ENCODE peak calls at places on chromosomes 13 and 19, in six cellular contexts. One of them, this sample, is unnamed.

GRCh38 chr13:33615436-33615835 is 202.5 kb upstream of the RFC3 start:
- DNase-seq in mucosa of gallbladder: no peak
- DNase-seq in fibroblast of the aortic adventitia: no peak
- DNase-seq in EH: no peak
- DNase-seq in T-helper 2 cell treated with Interferon-gamma antibody and Interleukin-4, amounts not matched to agents 5 μg/mL and 100 μg/mL, for 36 hours: no peak
- DNase-seq in ELF-1: no peak
- DNase-seq in this sample: no peak

GRCh38 chr19:31356587-31357314 is 7.5 kb upstream of the TSHZ3 start:
- DNase-seq in mucosa of gallbladder: no peak
- DNase-seq in fibroblast of the aortic adventitia: no peak
- DNase-seq in EH: no peak
- DNase-seq in T-helper 2 cell treated with Interferon-gamma antibody and Interleukin-4, amounts not matched to agents 5 μg/mL and 100 μg/mL, for 36 hours: peak; percentile 59
- DNase-seq in ELF-1: peak; percentile 71
- DNase-seq in this sample: no peak

GRCh38 chr19:6521718-6522646 is 8.8 kb upstream of the TNFSF9 start:
- DNase-seq in mucosa of gallbladder: no peak
- DNase-seq in fibroblast of the aortic adventitia: peak; percentile 15
- DNase-seq in EH: peak; percentile 11
- DNase-seq in T-helper 2 cell treated with Interferon-gamma antibody and Interleukin-4, amounts not matched to agents 5 μg/mL and 100 μg/mL, for 36 hours: peak; percentile 29
- DNase-seq in ELF-1: peak; percentile 27
- DNase-seq in this sample: no peak

GRCh38 chr13:27406178-27406939 is 18.1 kb upstream of the GTF3A start:
- DNase-seq in mucosa of gallbladder: no peak
- DNase-seq in fibroblast of the aortic adventitia: peak; percentile 62
- DNase-seq in EH: peak; percentile 53
- DNase-seq in T-helper 2 cell treated with Interferon-gamma antibody and Interleukin-4, amounts not matched to agents 5 μg/mL and 100 μg/mL, for 36 hours: peak; percentile 34
- DNase-seq in ELF-1: no peak
- DNase-seq in this sample: peak; percentile 54

GRCh38 chr19:2253106-2254051 is 2.8 kb downstream of the JSRP1 start:
- DNase-seq in mucosa of gallbladder: no peak
- DNase-seq in fibroblast of the aortic adventitia: no peak
- DNase-seq in EH: no peak
- DNase-seq in T-helper 2 cell treated with Interferon-gamma antibody and Interleukin-4, amounts not matched to agents 5 μg/mL and 100 μg/mL, for 36 hours: no peak
- DNase-seq in ELF-1: peak; percentile 29
- DNase-seq in this sample: no peak

GRCh38 chr13:113537909-113538688 is 46.5 kb upstream of the TFDP1 start:
- DNase-seq in mucosa of gallbladder: no peak
- DNase-seq in fibroblast of the aortic adventitia: no peak
- DNase-seq in EH: no peak
- DNase-seq in T-helper 2 cell treated with Interferon-gamma antibody and Interleukin-4, amounts not matched to agents 5 μg/mL and 100 μg/mL, for 36 hours: no peak
- DNase-seq in ELF-1: no peak
- DNase-seq in this sample: no peak

GRCh38 chr13:70579941-70580340 is 471.7 kb upstream of the KLHL1 start:
- DNase-seq in mucosa of gallbladder: no peak
- DNase-seq in fibroblast of the aortic adventitia: no peak
- DNase-seq in EH: no peak
- DNase-seq in T-helper 2 cell treated with Interferon-gamma antibody and Interleukin-4, amounts not matched to agents 5 μg/mL and 100 μg/mL, for 36 hours: no peak
- DNase-seq in ELF-1: no peak
- DNase-seq in this sample: no peak

GRCh38 chr13:106917024-106917491 is 349.1 kb upstream of the ARGLU1 start:
- DNase-seq in mucosa of gallbladder: no peak
- DNase-seq in fibroblast of the aortic adventitia: no peak
- DNase-seq in EH: no peak
- DNase-seq in T-helper 2 cell treated with Interferon-gamma antibody and Interleukin-4, amounts not matched to agents 5 μg/mL and 100 μg/mL, for 36 hours: no peak
- DNase-seq in ELF-1: peak; percentile 48
- DNase-seq in this sample: peak; percentile 5

GRCh38 chr19:4539697-4540581 is at the start of gene LRG1:
- DNase-seq in mucosa of gallbladder: peak; percentile 71
- DNase-seq in fibroblast of the aortic adventitia: no peak
- DNase-seq in EH: no peak
- DNase-seq in T-helper 2 cell treated with Interferon-gamma antibody and Interleukin-4, amounts not matched to agents 5 μg/mL and 100 μg/mL, for 36 hours: no peak
- DNase-seq in ELF-1: no peak
- DNase-seq in this sample: no peak

GRCh38 chr13:78121459-78122348 is 203.1 kb upstream of the EDNRB start:
- DNase-seq in mucosa of gallbladder: peak; percentile 55
- DNase-seq in fibroblast of the aortic adventitia: peak; percentile 89
- DNase-seq in EH: peak; percentile 66
- DNase-seq in T-helper 2 cell treated with Interferon-gamma antibody and Interleukin-4, amounts not matched to agents 5 μg/mL and 100 μg/mL, for 36 hours: peak; percentile 10
- DNase-seq in ELF-1: peak; percentile 35
- DNase-seq in this sample: peak; percentile 69

GRCh38 chr19:8569066-8569761 is 8.0 kb downstream of the MYO1F start:
- DNase-seq in mucosa of gallbladder: peak; percentile 52
- DNase-seq in fibroblast of the aortic adventitia: peak; percentile 75
- DNase-seq in EH: peak; percentile 95
- DNase-seq in T-helper 2 cell treated with Interferon-gamma antibody and Interleukin-4, amounts not matched to agents 5 μg/mL and 100 μg/mL, for 36 hours: peak; percentile 82
- DNase-seq in ELF-1: no peak
- DNase-seq in this sample: peak; percentile 97

GRCh38 chr13:26132756-26133155 is 80.9 kb upstream of the SHISA2 start:
- DNase-seq in mucosa of gallbladder: no peak
- DNase-seq in fibroblast of the aortic adventitia: peak; percentile 29
- DNase-seq in EH: peak; percentile 5
- DNase-seq in T-helper 2 cell treated with Interferon-gamma antibody and Interleukin-4, amounts not matched to agents 5 μg/mL and 100 μg/mL, for 36 hours: no peak
- DNase-seq in ELF-1: peak; percentile 5
- DNase-seq in this sample: peak; percentile 6

GRCh38 chr13:50127017-50127725 is 111.9 kb downstream of the KCNRG start:
- DNase-seq in mucosa of gallbladder: peak; percentile 18
- DNase-seq in fibroblast of the aortic adventitia: peak; percentile 70
- DNase-seq in EH: no peak
- DNase-seq in T-helper 2 cell treated with Interferon-gamma antibody and Interleukin-4, amounts not matched to agents 5 μg/mL and 100 μg/mL, for 36 hours: peak; percentile 28
- DNase-seq in ELF-1: peak; percentile 64
- DNase-seq in this sample: peak; percentile 25

GRCh38 chr13:91714726-91715334 is 316.4 kb downstream of the GPC5 start:
- DNase-seq in mucosa of gallbladder: no peak
- DNase-seq in fibroblast of the aortic adventitia: no peak
- DNase-seq in EH: no peak
- DNase-seq in T-helper 2 cell treated with Interferon-gamma antibody and Interleukin-4, amounts not matched to agents 5 μg/mL and 100 μg/mL, for 36 hours: no peak
- DNase-seq in ELF-1: no peak
- DNase-seq in this sample: no peak

GRCh38 chr13:106109391-106109791 is 426.1 kb downstream of the EFNB2 start:
- DNase-seq in mucosa of gallbladder: no peak
- DNase-seq in fibroblast of the aortic adventitia: peak; percentile 39
- DNase-seq in EH: peak; percentile 96
- DNase-seq in T-helper 2 cell treated with Interferon-gamma antibody and Interleukin-4, amounts not matched to agents 5 μg/mL and 100 μg/mL, for 36 hours: no peak
- DNase-seq in ELF-1: no peak
- DNase-seq in this sample: peak; percentile 92

GRCh38 chr13:60655268-60655667 is 258.2 kb downstream of the TDRD3 start:
- DNase-seq in mucosa of gallbladder: no peak
- DNase-seq in fibroblast of the aortic adventitia: no peak
- DNase-seq in EH: no peak
- DNase-seq in T-helper 2 cell treated with Interferon-gamma antibody and Interleukin-4, amounts not matched to agents 5 μg/mL and 100 μg/mL, for 36 hours: no peak
- DNase-seq in ELF-1: no peak
- DNase-seq in this sample: no peak

GRCh38 chr13:90640976-90641375 is 706.5 kb upstream of the MIR17HG start:
- DNase-seq in mucosa of gallbladder: no peak
- DNase-seq in fibroblast of the aortic adventitia: peak; percentile 28
- DNase-seq in EH: peak; percentile 74
- DNase-seq in T-helper 2 cell treated with Interferon-gamma antibody and Interleukin-4, amounts not matched to agents 5 μg/mL and 100 μg/mL, for 36 hours: no peak
- DNase-seq in ELF-1: no peak
- DNase-seq in this sample: peak; percentile 28

GRCh38 chr13:75902166-75903104 is 266.3 kb downstream of the LMO7 start:
- DNase-seq in mucosa of gallbladder: no peak
- DNase-seq in fibroblast of the aortic adventitia: no peak
- DNase-seq in EH: no peak
- DNase-seq in T-helper 2 cell treated with Interferon-gamma antibody and Interleukin-4, amounts not matched to agents 5 μg/mL and 100 μg/mL, for 36 hours: no peak
- DNase-seq in ELF-1: no peak
- DNase-seq in this sample: no peak

GRCh38 chr19:8028951-8029491 is 23.5 kb upstream of the CCL25 start:
- DNase-seq in mucosa of gallbladder: no peak
- DNase-seq in fibroblast of the aortic adventitia: peak; percentile 19
- DNase-seq in EH: no peak
- DNase-seq in T-helper 2 cell treated with Interferon-gamma antibody and Interleukin-4, amounts not matched to agents 5 μg/mL and 100 μg/mL, for 36 hours: no peak
- DNase-seq in ELF-1: peak; percentile 93
- DNase-seq in this sample: no peak